ENCODE peak calls at places on chromosomes 12 and 14, in ten cellular contexts. M is HEK293T; I is astrocyte of the spinal cord; D is activated naive CD8-positive, alpha-beta T cell treated with anti-CD3 and anti-CD28 coated beads for 36 hours; O is stimulated activated effector memory CD8-positive, alpha-beta T cell treated with anti-CD3 and anti-CD28 coated beads, Interleukin-12 subunit alpha, Interleukin-12 subunit beta, amount 100 ng/mL, for 72 hours; K is fibroblast of pulmonary artery; J is T-helper 2 cell; X is stimulated activated naive B cell treated with anti-CD40 and anti-IgM and Interleukin-4, amounts not matched to agents 10 μg/mL and 1 μg/mL and 100 μg/mL, for 72 hours; V is brain microvascular endothelial cell; G is non-pigmented ciliary epithelial cell. U is an unnamed sample.

GRCh38 chr12:79775355-79776073 is 84.8 kb upstream of the PAWR start:
- DNase-seq in J (no peak), K (no peak), O (no peak), G (no peak), V (no peak), M (no peak), I (no peak), X (no peak), D (no peak), U (peak)

GRCh38 chr12:127509066-127509778 is 757.7 kb upstream of the TMEM132C start:
- DNase-seq in G (peak), O (no peak), D (no peak), X (no peak), I (peak), M (no peak), V (peak), J (peak), K (peak), U (no peak)

GRCh38 chr12:131827961-131828534 is at the start of gene MMP17:
- DNase-seq in O (no peak), V (no peak), M (peak), D (peak), K (peak), J (peak), X (peak), G (no peak), I (peak), U (no peak)

GRCh38 chr14:98946995-98947394 is 325.0 kb downstream of the BCL11B start:
- DNase-seq in D (no peak), G (no peak), I (no peak), X (no peak), O (no peak), V (no peak), J (no peak), M (no peak), K (no peak), U (peak)

GRCh38 chr14:70856851-70857498 is 47.7 kb upstream of the MAP3K9 start:
- DNase-seq in M (no peak), X (no peak), D (no peak), V (peak), O (no peak), K (peak), G (peak), I (peak), J (peak), U (no peak)

GRCh38 chr12:61758661-61759060 is 501.5 kb upstream of the USP15 start:
- DNase-seq in X (no peak), V (peak), J (no peak), I (no peak), D (no peak), K (no peak), O (no peak), M (no peak), G (no peak), U (no peak)

GRCh38 chr12:116002890-116003536 is 274.5 kb downstream of the MED13L start:
- DNase-seq in O (no peak), M (no peak), I (no peak), K (peak), G (no peak), X (no peak), D (no peak), V (no peak), J (no peak), U (no peak)

GRCh38 chr12:44225128-44225527 is 389.2 kb downstream of the TMEM117 start:
- DNase-seq in D (no peak), K (peak), I (no peak), V (no peak), X (no peak), M (no peak), G (no peak), J (no peak), O (no peak), U (peak)

GRCh38 chr12:12207746-12208145 is 59.1 kb downstream of the LRP6 start:
- DNase-seq in K (no peak), J (no peak), G (no peak), X (no peak), I (peak), M (no peak), V (no peak), O (no peak), D (no peak), U (no peak)

GRCh38 chr12:76190249-76190648 is 105.8 kb upstream of the NAP1L1 start:
- DNase-seq in I (no peak), X (no peak), O (no peak), G (no peak), M (no peak), V (no peak), D (no peak), J (no peak), K (no peak), U (no peak)

GRCh38 chr14:61568572-61569011 is 126.7 kb upstream of the HIF1A start:
- DNase-seq in K (no peak), J (peak), M (no peak), D (peak), O (no peak), X (peak), I (no peak), V (no peak), G (no peak), U (peak)

GRCh38 chr14:23605931-23606585 is 27.5 kb upstream of the JPH4 start:
- DNase-seq in V (no peak), X (peak), D (peak), J (peak), K (no peak), G (no peak), M (no peak), I (no peak), O (no peak), U (no peak)

GRCh38 chr14:105094193-105094907 is 29.1 kb upstream of the GPR132 start:
- DNase-seq in O (no peak), G (no peak), V (no peak), D (no peak), X (no peak), M (no peak), I (no peak), J (no peak), K (no peak), U (no peak)

GRCh38 chr12:123396954-123397353 is 13.0 kb downstream of the KMT5A start:
- DNase-seq in D (no peak), K (no peak), M (no peak), O (no peak), G (no peak), X (no peak), I (no peak), V (no peak), J (no peak), U (peak)

GRCh38 chr14:23358553-23359166 is 6.0 kb upstream of the SLC22A17 start:
- DNase-seq in V (no peak), O (no peak), D (no peak), X (no peak), M (no peak), I (no peak), K (no peak), J (no peak), G (no peak), U (no peak)

GRCh38 chr14:75339059-75339458 is 60.4 kb downstream of the FOS start:
- DNase-seq in I (peak), O (no peak), V (no peak), J (no peak), K (peak), G (peak), X (no peak), M (no peak), D (no peak), U (no peak)

GRCh38 chr12:50720085-50720484 is 43.8 kb upstream of the ATF1 start:
- DNase-seq in I (no peak), M (no peak), J (no peak), K (no peak), O (no peak), X (no peak), G (no peak), D (no peak), V (peak), U (no peak)

GRCh38 chr12:42284157-42284556 is 41.7 kb downstream of the ZCRB1 start:
- DNase-seq in V (no peak), G (no peak), D (no peak), X (no peak), K (no peak), M (no peak), I (no peak), J (no peak), O (no peak), U (no peak)

GRCh38 chr12:125386652-125387051 is 321.4 kb downstream of the AACS start:
- DNase-seq in X (no peak), V (no peak), I (no peak), O (no peak), J (no peak), K (no peak), D (no peak), G (no peak), M (no peak), U (no peak)

GRCh38 chr12:12157424-12157823 is 86.7 kb downstream of the BCL2L14 start:
- DNase-seq in G (no peak), I (no peak), V (no peak), X (no peak), O (no peak), M (no peak), K (no peak), J (no peak), D (no peak), U (no peak)

GRCh38 chr12:15719230-15719629 is 70.0 kb downstream of the EPS8 start:
- DNase-seq in G (no peak), O (no peak), D (no peak), M (no peak), K (peak), V (no peak), X (no peak), I (no peak), J (no peak), U (no peak)

GRCh38 chr12:49624919-49625577 is 1.7 kb downstream of the PRPF40B start:
- DNase-seq in O (no peak), G (no peak), M (no peak), X (no peak), I (peak), J (no peak), K (peak), D (no peak), V (no peak), U (peak)

GRCh38 chr14:55336161-55336560 is 64.9 kb downstream of the FBXO34 start:
- DNase-seq in D (no peak), O (no peak), I (peak), G (no peak), J (peak), K (no peak), M (no peak), V (peak), X (no peak), U (no peak)

GRCh38 chr12:49030119-49030518 is 11.5 kb upstream of the PRKAG1 start:
- DNase-seq in K (no peak), X (no peak), I (no peak), V (no peak), J (no peak), O (no peak), G (no peak), D (no peak), M (no peak), U (no peak)

GRCh38 chr12:113906411-113907200 is 59.5 kb downstream of the RBM19 start:
- DNase-seq in I (no peak), X (no peak), O (no peak), D (no peak), G (no peak), J (no peak), K (no peak), M (no peak), V (no peak), U (no peak)